ENCODE peak calls at places on chromosomes 13 and 19, in four cellular contexts. Q, B, K and G are unnamed samples.
A peak's percentile ranks its signal among the peaks of the same experiment; 100 is the strongest.

GRCh38 chr19:58475714-58476497 is at the start of gene ZNF446:
- DNase-seq in Q (peak; percentile 93), B (peak; percentile 98), K (peak; percentile 97), G (peak; percentile 98)

GRCh38 chr19:50870417-50871089 is 2.7 kb upstream of the KLK2 start:
- DNase-seq in Q (no peak), B (no peak), K (peak; percentile 76), G (no peak)

GRCh38 chr13:51818771-51819511 is 15.0 kb upstream of the DHRS12 start:
- DNase-seq in Q (no peak), B (no peak), K (no peak), G (no peak)

GRCh38 chr13:43785681-43786471 is 896 bp downstream of the ENOX1 start:
- DNase-seq in Q (no peak), B (peak; percentile 78), K (peak; percentile 83), G (peak; percentile 60)

GRCh38 chr13:99778500-99778899 is 193.1 kb downstream of the ZIC5 start:
- DNase-seq in Q (no peak), B (no peak), K (no peak), G (no peak)

GRCh38 chr13:51811920-51812328 is 8.0 kb upstream of the DHRS12 start:
- DNase-seq in Q (no peak), B (no peak), K (no peak), G (no peak)

GRCh38 chr13:99614465-99614885 is 113.2 kb downstream of the TM9SF2 start:
- DNase-seq in Q (no peak), B (no peak), K (no peak), G (no peak)

GRCh38 chr13:51222510-51223283 is 499 bp downstream of the FAM124A start:
- DNase-seq in Q (no peak), B (no peak), K (peak; percentile 84), G (no peak)

GRCh38 chr13:113548171-113548641 is 36.3 kb upstream of the TFDP1 start:
- DNase-seq in Q (no peak), B (no peak), K (peak; percentile 79), G (peak; percentile 38)

GRCh38 chr19:41323023-41323422 is 13.1 kb downstream of the CCDC97 start:
- DNase-seq in Q (no peak), B (no peak), K (peak; percentile 65), G (no peak)

GRCh38 chr19:22976248-22976647 is 26.7 kb downstream of the ZNF728 start:
- DNase-seq in Q (no peak), B (no peak), K (no peak), G (no peak)

GRCh38 chr13:41864658-41865057 is 96.3 kb downstream of the VWA8 start:
- DNase-seq in Q (no peak), B (no peak), K (no peak), G (peak; percentile 57)

GRCh38 chr13:81138353-81138995 is 797.5 kb upstream of the SPRY2 start:
- DNase-seq in Q (no peak), B (no peak), K (no peak), G (no peak)

GRCh38 chr19:43624933-43625332 is 5.5 kb upstream of the ZNF428 start:
- DNase-seq in Q (no peak), B (no peak), K (peak; percentile 83), G (peak; percentile 82)

GRCh38 chr13:100584901-100585300 is 3.7 kb downstream of the GGACT start:
- DNase-seq in Q (no peak), B (no peak), K (no peak), G (no peak)

GRCh38 chr19:47790398-47790814 is 11.9 kb downstream of the SELENOW start:
- DNase-seq in Q (no peak), B (peak; percentile 85), K (peak; percentile 94), G (peak; percentile 90)

DNA sequence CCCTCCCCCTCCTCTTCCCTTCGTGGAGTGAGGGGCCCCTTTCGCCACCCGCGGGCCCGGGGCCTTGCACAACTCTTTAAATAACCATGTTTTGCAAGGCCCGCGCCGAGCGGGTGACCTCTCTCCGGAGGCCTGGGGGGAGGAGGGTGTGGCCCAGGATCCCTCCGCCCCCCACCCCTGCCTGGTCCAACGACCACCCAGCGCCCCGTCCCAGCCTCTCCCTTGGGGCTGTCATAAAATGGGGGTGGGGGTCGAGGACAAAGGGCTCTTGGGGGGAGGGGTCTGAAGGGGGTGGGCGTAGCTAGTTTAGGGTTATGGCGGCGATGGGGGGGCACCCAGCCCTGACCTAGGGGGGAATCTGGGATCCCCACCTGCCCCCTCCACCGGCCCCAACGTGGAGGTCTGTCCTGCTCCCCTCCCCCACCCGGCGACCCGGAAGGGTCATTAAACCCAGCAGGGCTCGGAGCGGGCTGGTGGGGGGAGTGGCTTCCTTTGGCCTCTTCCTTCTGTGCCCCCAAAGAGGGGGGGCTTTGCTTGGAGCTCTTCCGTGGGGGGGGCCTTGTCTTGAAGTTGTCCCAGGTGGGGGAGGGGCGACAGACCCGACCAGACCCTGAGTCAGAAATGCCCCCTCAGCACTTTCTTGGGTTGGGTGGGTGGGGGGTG is 1.3 kb downstream of the ARID3A start:
- DNase-seq in Q (no peak), B (peak; percentile 84), K (peak; percentile 95), G (peak; percentile 90)
- H3K4me3 ChIP-seq in Q (peak overlapping the region; percentile 92), B (peak overlapping the region; percentile 94), K (peak overlapping the region; percentile 94), G (peak overlapping the region; percentile 76)

GRCh38 chr19:13100871-13101589 is 1.6 kb downstream of the LYL1 start:
- DNase-seq in Q (no peak), B (no peak), K (no peak), G (no peak)
- TF ChIP-seq CTCF in Q (no peak), B (peak; percentile 38), K (no peak), G (peak; percentile 43)

GRCh38 chr19:6803036-6803404 is 30.5 kb downstream of the VAV1 start:
- DNase-seq in Q (no peak), B (no peak), K (no peak), G (no peak)
- H3K4me3 ChIP-seq in Q (no peak overlapping the region), B (no peak overlapping the region), K (peak overlapping the region; percentile 38), G (peak overlapping the region; percentile 46)

GRCh38 chr19:10565028-10565566 is 713 bp downstream of the KRI1 start:
- DNase-seq in Q (no peak), B (no peak), K (no peak), G (peak; percentile 68)
- TF ChIP-seq CTCF in Q (peak; percentile 51), B (no peak), K (no peak), G (no peak)

DNA sequence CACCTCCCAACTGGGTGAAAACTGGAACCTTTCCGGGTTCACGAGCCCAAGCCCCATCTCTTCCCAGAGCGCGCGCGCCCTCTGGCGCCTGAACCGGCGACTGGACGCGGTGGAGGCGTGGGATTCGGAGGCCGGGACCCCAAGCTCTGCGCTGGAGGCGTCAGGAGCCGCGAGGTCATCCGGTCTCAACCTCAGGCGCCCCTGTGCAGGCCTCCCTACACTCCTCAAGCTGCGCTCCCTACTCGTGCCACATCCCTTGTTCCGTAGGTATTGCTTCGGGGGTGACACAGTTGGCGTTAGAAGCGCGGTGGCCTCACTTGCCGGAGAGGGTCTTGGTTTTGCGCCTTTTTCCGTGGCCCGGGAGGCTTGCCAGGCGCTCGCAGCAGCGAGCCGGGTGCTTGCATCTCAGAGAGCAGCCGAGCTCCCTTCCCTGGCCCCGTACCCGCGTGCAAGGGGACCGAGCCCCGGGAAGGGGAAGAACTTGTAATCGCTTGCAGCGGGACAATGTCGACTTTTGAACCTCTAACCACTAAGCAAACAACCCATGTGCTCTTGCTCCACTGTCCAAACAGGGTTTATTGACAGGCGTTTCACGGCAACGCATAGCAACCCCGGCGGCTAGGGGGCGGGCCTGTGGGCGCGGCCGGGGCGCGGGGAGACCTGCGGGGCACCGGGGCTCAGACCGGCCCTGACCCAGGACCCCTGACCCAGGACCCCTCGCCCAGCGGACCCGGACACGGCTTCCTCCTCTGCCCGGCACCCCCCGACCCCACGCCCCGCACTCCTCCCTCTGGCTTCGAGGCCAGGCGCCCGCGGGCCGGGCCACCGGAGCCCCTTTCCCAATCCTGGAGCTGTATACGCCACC is 8.5 kb downstream of the CDX2 start:
- DNase-seq in Q (peak; percentile 22), B (no peak), K (peak; percentile 83), G (peak; percentile 72)
- H3K4me3 ChIP-seq in Q (peak overlapping the region; percentile 13), B (peak overlapping the region; percentile 38), K (peak overlapping the region; percentile 27), G (peak overlapping the region; percentile 45)

DNA sequence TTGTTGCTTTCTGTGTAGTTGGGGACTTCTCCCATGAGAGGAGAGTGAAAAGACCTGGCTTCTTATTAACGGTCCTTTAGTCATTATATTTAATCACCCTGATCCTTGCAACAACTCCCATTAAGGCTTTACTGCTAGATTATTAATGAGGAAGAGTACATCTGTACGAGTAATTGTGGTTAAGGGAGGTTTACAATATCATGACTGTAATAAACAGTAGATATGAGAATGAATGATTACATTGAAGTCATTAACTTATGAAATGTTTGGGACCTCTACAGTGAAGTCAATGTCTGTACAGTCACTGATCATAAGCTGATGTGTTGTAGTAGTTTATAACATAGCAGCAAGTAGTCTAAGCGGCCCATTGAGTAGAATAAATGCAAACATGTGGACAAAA is 24.7 kb downstream of the FGF9 start:
- DNase-seq in Q (no peak), B (no peak), K (no peak), G (no peak)
- TF ChIP-seq CTCF in Q (no peak), B (no peak), K (no peak), G (no peak)

GRCh38 chr19:39082745-39083598 is 1.2 kb upstream of the ACP7 start:
- DNase-seq in Q (no peak), B (no peak), K (no peak), G (no peak)

GRCh38 chr19:39084732-39085080 is 538 bp downstream of the ACP7 start:
- DNase-seq in Q (no peak), B (no peak), K (no peak), G (no peak)

GRCh38 chr19:39082167-39082566 is 2.0 kb upstream of the ACP7 start:
- DNase-seq in Q (no peak), B (no peak), K (no peak), G (no peak)

GRCh38 chr19:39083983-39084731 is at the start of gene ACP7:
- DNase-seq in Q (no peak), B (no peak), K (peak; percentile 71), G (no peak)

GRCh38 chr19:39083599-39083982 is 577 bp upstream of the ACP7 start:
- DNase-seq in Q (no peak), B (no peak), K (no peak), G (no peak)
- H3K4me3 ChIP-seq in Q (no peak overlapping the region), B (no peak overlapping the region), K (no peak overlapping the region), G (peak overlapping the region; percentile 33)

GRCh38 chr13:55777612-55778011 is 1363.1 kb upstream of the PRR20A start:
- DNase-seq in Q (no peak), B (no peak), K (no peak), G (no peak)
- TF ChIP-seq CTCF in Q (no peak), B (no peak), K (no peak), G (no peak)

GRCh38 chr19:1383311-1384084 is at the start of gene NDUFS7:
- DNase-seq in Q (peak; percentile 68), B (peak; percentile 93), K (peak; percentile 94), G (peak; percentile 92)

GRCh38 chr19:1384085-1384462 is 367 bp downstream of the NDUFS7 start:
- DNase-seq in Q (no peak), B (no peak), K (no peak), G (no peak)

GRCh38 chr19:1384478-1385110 is 887 bp downstream of the NDUFS7 start:
- DNase-seq in Q (no peak), B (no peak), K (no peak), G (no peak)

GRCh38 chr19:1382250-1382649 is 1.5 kb upstream of the NDUFS7 start:
- DNase-seq in Q (no peak), B (no peak), K (no peak), G (no peak)

GRCh38 chr19:1383014-1383310 is 745 bp upstream of the NDUFS7 start:
- DNase-seq in Q (no peak), B (no peak), K (no peak), G (no peak)
- H3K4me3 ChIP-seq in Q (no peak overlapping the region), B (peak overlapping the region; percentile 100), K (peak overlapping the region; percentile 98), G (peak overlapping the region; percentile 89)

GRCh38 chr13:34164585-34164984 is 346.6 kb downstream of the RFC3 start:
- DNase-seq in Q (no peak), B (no peak), K (no peak), G (no peak)
- TF ChIP-seq CTCF in Q (no peak), B (no peak), K (no peak), G (no peak)